ENCODE peak calls at places on chromosomes 11 and 22, in six cellular contexts. O is anterior cingulate cortex; X is iPS-NIHi11; Z is SW480; S is Right ventricle myocardium superior; U is activated CD4-positive, alpha-beta T cell treated with anti-CD3 and anti-CD28 coated beads for 24 hours. B is an unnamed sample.

GRCh38 chr11:104772806-104773241 is 125.4 kb downstream of the CASP12 start:
- DNase-seq in S (no peak), U (no peak), O (no peak), Z (peak), X (no peak), B (no peak)

GRCh38 chr11:131033151-131033651 is 116.9 kb upstream of the SNX19 start:
- DNase-seq in U (no peak), Z (peak), O (no peak), S (no peak), X (peak), B (peak)

GRCh38 chr22:47534150-47535133 is 772.0 kb downstream of the TBC1D22A start:
- DNase-seq in O (peak), S (no peak), Z (no peak), X (no peak), U (no peak), B (no peak)

GRCh38 chr11:30553521-30554110 is 32.5 kb downstream of the MPPED2 start:
- DNase-seq in Z (peak), O (no peak), U (no peak), S (no peak), X (no peak), B (no peak)

GRCh38 chr11:126542621-126543020 is 187.1 kb downstream of the ST3GAL4 start:
- DNase-seq in O (no peak), X (no peak), S (no peak), Z (no peak), U (no peak), B (no peak)

GRCh38 chr11:125923012-125923579 is 18.8 kb downstream of the DDX25 start:
- DNase-seq in Z (peak), O (peak), U (peak), S (peak), X (peak), B (peak)

GRCh38 chr11:71252434-71252781 is at the start of gene SHANK2:
- DNase-seq in O (no peak), U (no peak), S (no peak), X (peak), Z (peak), B (no peak)

GRCh38 chr22:29128891-29129643 is 56.2 kb downstream of the KREMEN1 start:
- DNase-seq in S (no peak), X (no peak), U (no peak), Z (no peak), O (no peak), B (no peak)

GRCh38 chr11:76771446-76772099 is 11.6 kb upstream of the TSKU start:
- DNase-seq in X (no peak), U (no peak), O (no peak), Z (no peak), S (no peak), B (no peak)

GRCh38 chr11:94795799-94796580 is 27.8 kb downstream of the AMOTL1 start:
- DNase-seq in U (no peak), X (no peak), O (no peak), Z (no peak), S (no peak), B (no peak)

GRCh38 chr11:133710681-133711240 is 134.6 kb downstream of the SPATA19 start:
- DNase-seq in U (no peak), X (no peak), O (no peak), Z (no peak), S (no peak), B (no peak)

GRCh38 chr11:35013514-35014191 is 97.2 kb downstream of the PDHX start:
- DNase-seq in O (no peak), U (no peak), S (no peak), Z (no peak), X (no peak), B (no peak)

GRCh38 chr11:42764936-42765335 is 546.9 kb upstream of the API5 start:
- DNase-seq in Z (no peak), X (no peak), S (no peak), U (no peak), O (no peak), B (no peak)

GRCh38 chr11:73394416-73395296 is 18.5 kb downstream of the RELT start:
- DNase-seq in S (no peak), X (no peak), Z (no peak), U (no peak), O (no peak), B (no peak)

GRCh38 chr11:44968510-44968909 is 17.8 kb upstream of the TP53I11 start:
- DNase-seq in U (no peak), O (no peak), S (no peak), X (no peak), Z (no peak), B (no peak)

GRCh38 chr11:64745523-64746328 is 1.8 kb upstream of the RASGRP2 start:
- DNase-seq in O (peak), Z (no peak), U (no peak), X (peak), S (peak), B (peak)

GRCh38 chr22:18044548-18045271 is 20.3 kb upstream of the MICAL3 start:
- DNase-seq in U (no peak), O (peak), X (no peak), Z (no peak), S (peak), B (no peak)

GRCh38 chr11:109048098-109048497 is 373.9 kb upstream of the C11orf87 start:
- DNase-seq in Z (no peak), S (no peak), O (no peak), U (no peak), X (no peak), B (no peak)

GRCh38 chr11:8317164-8317563 is 53.5 kb upstream of the LMO1 start:
- DNase-seq in Z (no peak), U (no peak), X (no peak), S (no peak), O (no peak), B (no peak)

GRCh38 chr11:119424775-119425174 is 1.8 kb upstream of the THY1 start:
- DNase-seq in U (no peak), O (no peak), S (no peak), X (no peak), Z (no peak), B (no peak)

GRCh38 chr11:122709042-122709760 is 53.7 kb downstream of the UBASH3B start:
- DNase-seq in O (no peak), U (no peak), Z (peak), S (no peak), X (no peak), B (no peak)

GRCh38 chr11:1749787-1750351 is 526 bp downstream of the IFITM10 start:
- DNase-seq in O (no peak), Z (peak), X (no peak), S (no peak), U (no peak), B (peak)

GRCh38 chr11:119583585-119583984 is 145.4 kb downstream of the NECTIN1 start:
- DNase-seq in S (no peak), O (no peak), U (no peak), X (no peak), Z (no peak), B (no peak)

GRCh38 chr11:47950396-47950795 is 30.0 kb upstream of the PTPRJ start:
- DNase-seq in U (peak), X (no peak), Z (no peak), O (no peak), S (no peak), B (no peak)

GRCh38 chr11:64787526-64788320 is 9.4 kb upstream of the SF1 start:
- DNase-seq in O (peak), U (peak), X (peak), Z (peak), S (peak), B (no peak)

GRCh38 chr11:92911478-92911877 is 58.0 kb upstream of the MTNR1B start:
- DNase-seq in U (no peak), Z (no peak), O (no peak), X (no peak), S (no peak), B (no peak)

GRCh38 chr11:9657531-9657930 is 6.3 kb upstream of the SWAP70 start:
- DNase-seq in Z (no peak), X (no peak), O (no peak), U (no peak), S (no peak), B (no peak)